ENCODE peak calls at places on chromosome 21, in eight cellular contexts. I is PC-3; G is activated CD4-positive, alpha-beta T cell treated with anti-CD3 and anti-CD28 coated beads for 24 hours; Q is caudate nucleus; B is stimulated activated CD4-positive, alpha-beta T cell treated with anti-CD3 and anti-CD28 coated beads, Interleukin-4, amount 100 ng/mL, for 48 hours; U is IMR-90; Y is NCI-H345; W is Peyer's patch. J is an unnamed sample.
A peak's percentile ranks its signal among the peaks of the same experiment; 100 is the strongest.

GRCh38 chr21:27060190-27060589 is 93.3 kb upstream of the ADAMTS5 start:
- DNase-seq in Y (no peak), W (no peak), B (no peak), I (no peak), U (peak; percentile 82), Q (no peak), G (no peak), J (peak; percentile 88)

GRCh38 chr21:32336711-32337110 is 38.1 kb downstream of the MRAP start:
- DNase-seq in U (peak; percentile 56), Y (no peak), W (no peak), Q (no peak), I (peak; percentile 39), G (no peak), B (no peak), J (no peak)

GRCh38 chr21:42939581-42940413 is 14.4 kb upstream of the ERVH48-1 start:
- DNase-seq in B (no peak), I (peak; percentile 99), Q (no peak), Y (no peak), W (peak; percentile 19), G (no peak), U (peak; percentile 99), J (peak; percentile 99)

GRCh38 chr21:43283136-43283924 is 114.5 kb downstream of the CRYAA start:
- DNase-seq in I (no peak), Q (no peak), G (no peak), W (no peak), B (no peak), U (no peak), Y (no peak), J (no peak)

GRCh38 chr21:38467369-38467768 is 30.9 kb downstream of the ERG start:
- DNase-seq in U (no peak), I (no peak), G (no peak), Y (no peak), Q (no peak), B (no peak), W (no peak), J (no peak)

GRCh38 chr21:28111151-28111619 is 881.5 kb downstream of the LTN1 start:
- DNase-seq in Q (no peak), U (peak; percentile 92), I (no peak), B (no peak), G (no peak), Y (no peak), W (no peak), J (peak; percentile 100)

GRCh38 chr21:43903451-43904091 is 38.5 kb downstream of the AGPAT3 start:
- DNase-seq in G (no peak), W (no peak), I (no peak), Y (no peak), U (no peak), B (no peak), Q (no peak), J (no peak)

GRCh38 chr21:42819861-42820512 is 59.4 kb downstream of the WDR4 start:
- DNase-seq in I (no peak), G (no peak), Q (no peak), Y (no peak), B (no peak), W (no peak), U (no peak), J (no peak)

GRCh38 chr21:42242611-42243010 is 23.7 kb downstream of the ABCG1 start:
- DNase-seq in Q (no peak), Y (no peak), I (no peak), G (no peak), U (no peak), W (peak; percentile 56), B (no peak), J (no peak)

GRCh38 chr21:43306911-43307676 is 119.8 kb downstream of the SIK1 start:
- DNase-seq in U (peak; percentile 28), Q (no peak), B (peak; percentile 19), W (peak; percentile 61), I (peak; percentile 65), G (no peak), Y (peak; percentile 41), J (no peak)

GRCh38 chr21:38806153-38806941 is 618 bp downstream of the ETS2 start:
- DNase-seq in G (no peak), Q (no peak), W (no peak), U (no peak), B (peak; percentile 27), Y (peak; percentile 48), I (no peak), J (no peak)

GRCh38 chr21:42670884-42671283 is 17.5 kb downstream of the PDE9A start:
- DNase-seq in B (no peak), Q (no peak), U (no peak), G (no peak), W (no peak), I (no peak), Y (no peak), J (no peak)

GRCh38 chr21:21806711-21807597 is 808.7 kb downstream of the NCAM2 start:
- DNase-seq in U (no peak), G (no peak), I (no peak), Q (no peak), B (no peak), W (no peak), Y (no peak), J (no peak)

GRCh38 chr21:34705032-34705431 is 36.2 kb downstream of the CLIC6 start:
- DNase-seq in G (no peak), B (no peak), I (no peak), W (no peak), U (no peak), Q (no peak), Y (no peak), J (no peak)

GRCh38 chr21:44354775-44355771 is 1.7 kb downstream of the TRPM2 start:
- DNase-seq in G (no peak), Q (no peak), I (no peak), W (peak; percentile 62), Y (no peak), B (no peak), U (no peak), J (no peak)

GRCh38 chr21:42145569-42146250 is 73.2 kb upstream of the ABCG1 start:
- DNase-seq in Q (no peak), W (peak; percentile 35), B (peak; percentile 43), U (peak; percentile 54), G (peak; percentile 52), Y (peak; percentile 75), I (peak; percentile 77), J (peak; percentile 69)

GRCh38 chr21:43916691-43917514 is 51.9 kb downstream of the AGPAT3 start:
- DNase-seq in B (peak; percentile 49), U (peak; percentile 21), Y (no peak), I (no peak), Q (no peak), G (peak; percentile 29), W (peak; percentile 61), J (no peak)

GRCh38 chr21:37582613-37583012 is 216.0 kb downstream of the DYRK1A start:
- DNase-seq in Y (no peak), Q (no peak), I (peak; percentile 68), G (no peak), W (no peak), B (no peak), U (peak; percentile 77), J (peak; percentile 77)

GRCh38 chr21:34553199-34553952 is 41.4 kb upstream of the KCNE1 start:
- DNase-seq in W (no peak), Y (no peak), I (peak; percentile 90), U (peak; percentile 82), Q (no peak), G (no peak), B (no peak), J (peak; percentile 85)

GRCh38 chr21:27519357-27519756 is 552.5 kb upstream of the ADAMTS5 start:
- DNase-seq in U (peak; percentile 97), W (no peak), B (no peak), Y (no peak), G (no peak), Q (no peak), I (peak; percentile 28), J (peak; percentile 91)

GRCh38 chr21:30990514-30991304 is 47.6 kb downstream of the KRTAP19-8 start:
- DNase-seq in U (no peak), I (peak; percentile 12), G (no peak), Q (no peak), W (no peak), B (no peak), Y (no peak), J (no peak)

GRCh38 chr21:38839683-38840286 is 34.1 kb downstream of the ETS2 start:
- DNase-seq in Y (no peak), I (peak; percentile 95), U (peak; percentile 94), G (no peak), B (peak; percentile 15), W (no peak), Q (no peak), J (peak; percentile 91)

GRCh38 chr21:45184869-45185268 is 102.8 kb downstream of the POFUT2 start:
- DNase-seq in Y (no peak), B (no peak), G (no peak), W (no peak), I (no peak), Q (no peak), U (no peak), J (no peak)

GRCh38 chr21:43598416-43599120 is 60.7 kb downstream of the HSF2BP start:
- DNase-seq in I (peak; percentile 42), G (no peak), Q (no peak), B (no peak), W (no peak), Y (no peak), U (peak; percentile 87), J (peak; percentile 68)

GRCh38 chr21:45747802-45748445 is 104.4 kb downstream of the PCBP3 start:
- DNase-seq in G (no peak), W (no peak), Q (no peak), B (no peak), Y (peak; percentile 87), I (peak; percentile 90), U (peak; percentile 51), J (peak; percentile 47)

GRCh38 chr21:43315244-43316137 is 111.4 kb downstream of the SIK1 start:
- DNase-seq in B (no peak), U (no peak), G (no peak), W (no peak), Y (no peak), I (no peak), Q (no peak), J (no peak)

GRCh38 chr21:45361033-45361997 is 43.6 kb upstream of the COL18A1 start:
- DNase-seq in I (no peak), Y (no peak), G (no peak), B (no peak), U (no peak), Q (no peak), W (no peak), J (no peak)

GRCh38 chr21:42187976-42188653 is 30.8 kb upstream of the ABCG1 start:
- DNase-seq in Q (no peak), W (peak; percentile 87), U (no peak), Y (no peak), I (no peak), G (peak; percentile 50), B (peak; percentile 68), J (peak; percentile 32)

GRCh38 chr21:17769049-17769845 is 49.9 kb downstream of the C21orf91 start:
- DNase-seq in B (no peak), W (no peak), U (no peak), I (peak; percentile 76), Y (no peak), Q (no peak), G (no peak), J (no peak)

GRCh38 chr21:46253610-46254124 is 25.1 kb upstream of the LSS start:
- DNase-seq in I (no peak), W (no peak), Y (no peak), G (peak; percentile 28), B (peak; percentile 30), Q (no peak), U (peak; percentile 24), J (no peak)

GRCh38 chr21:14587266-14587665 is 41.2 kb upstream of the SAMSN1 start:
- DNase-seq in B (no peak), Y (no peak), G (no peak), I (no peak), U (no peak), Q (no peak), W (no peak), J (no peak)